ENCODE peak calls at places on chromosome 22, in seven cellular contexts. M, Z, I, F, Q, B and U are unnamed samples.

GRCh38 chr22:23718371-23719165 is 27.8 kb downstream of the RGL4 start:
- DNase-seq in I (peak; percentile 41), M (no peak), Q (no peak), Z (no peak), F (no peak), B (no peak), U (no peak)

GRCh38 chr22:33811686-33812085 is 108.6 kb downstream of the LARGE1 start:
- DNase-seq in I (no peak), B (no peak), Q (no peak), Z (no peak), M (no peak), F (peak; percentile 62), U (no peak)

GRCh38 chr22:39214383-39215069 is 30.3 kb downstream of the PDGFB start:
- DNase-seq in I (peak; percentile 70), Q (no peak), B (no peak), F (peak; percentile 56), Z (peak; percentile 28), M (no peak), U (peak; percentile 78)

GRCh38 chr22:17258015-17258827 is 39.0 kb upstream of the ADA2 start:
- DNase-seq in Z (peak; percentile 60), Q (peak; percentile 37), I (no peak), B (peak; percentile 90), F (peak; percentile 37), M (peak; percentile 24), U (peak; percentile 85)

GRCh38 chr22:49299821-49300231 is 527.8 kb downstream of the BRD1 start:
- DNase-seq in Q (no peak), B (peak; percentile 26), M (no peak), F (no peak), I (no peak), Z (no peak), U (no peak)

GRCh38 chr22:31753005-31753633 is 700 bp upstream of the DEPDC5 start:
- DNase-seq in Z (peak; percentile 62), B (no peak), F (no peak), Q (peak; percentile 6), M (no peak), I (no peak), U (peak; percentile 83)

GRCh38 chr22:24588756-24589481 is 4.0 kb downstream of the LRRC75B start:
- DNase-seq in Z (no peak), Q (no peak), M (no peak), F (no peak), I (no peak), B (no peak), U (peak; percentile 21)

GRCh38 chr22:38830845-38831108 is 13.1 kb downstream of the NPTXR start:
- DNase-seq in F (no peak), I (no peak), B (no peak), Z (no peak), Q (no peak), M (no peak), U (no peak)

GRCh38 chr22:19958083-19959042 is 16.7 kb upstream of the TXNRD2 start:
- DNase-seq in M (no peak), Q (no peak), I (no peak), Z (peak; percentile 23), F (peak; percentile 38), B (no peak), U (no peak)

GRCh38 chr22:18991138-18991432 is 55.0 kb upstream of the PRODH start:
- DNase-seq in Q (no peak), Z (no peak), B (no peak), M (no peak), F (no peak), I (no peak), U (no peak)

GRCh38 chr22:32318361-32318760 is 39.3 kb upstream of the RFPL3 start:
- DNase-seq in I (no peak), M (no peak), F (no peak), Q (no peak), B (no peak), Z (no peak), U (no peak)

GRCh38 chr22:50730013-50730891 is 7.8 kb upstream of the ACR start:
- DNase-seq in Z (peak; percentile 43), M (no peak), Q (no peak), F (no peak), I (no peak), B (peak; percentile 1), U (peak; percentile 80)

GRCh38 chr22:36042240-36042639 is 13.6 kb upstream of the RBFOX2 start:
- DNase-seq in Z (no peak), F (no peak), M (no peak), I (no peak), Q (no peak), B (no peak), U (no peak)

GRCh38 chr22:23237201-23237798 is 57.0 kb downstream of the BCR start:
- DNase-seq in B (peak; percentile 90), Q (no peak), M (no peak), I (no peak), F (no peak), Z (no peak), U (peak; percentile 74)

GRCh38 chr22:20956258-20957117 is 10.6 kb upstream of the AIFM3 start:
- DNase-seq in F (peak; percentile 20), Q (no peak), I (peak; percentile 77), Z (no peak), M (no peak), B (no peak), U (peak; percentile 76)

GRCh38 chr22:27715078-27715477 is 86.5 kb downstream of the MN1 start:
- DNase-seq in Q (no peak), B (no peak), I (no peak), Z (no peak), M (no peak), F (no peak), U (no peak)

GRCh38 chr22:42608481-42609361 is 6.0 kb downstream of the POLDIP3 start:
- DNase-seq in F (peak; percentile 61), I (peak; percentile 39), Z (no peak), Q (no peak), B (no peak), M (no peak), U (no peak)

GRCh38 chr22:40400173-40400572 is 29.8 kb downstream of the SGSM3 start:
- DNase-seq in Q (peak; percentile 24), Z (peak; percentile 84), M (peak; percentile 44), F (no peak), I (no peak), B (no peak), U (no peak)

GRCh38 chr22:50031189-50032091 is 18.9 kb upstream of the IL17REL start:
- DNase-seq in F (no peak), I (no peak), Z (no peak), B (no peak), M (no peak), Q (no peak), U (peak; percentile 66)

GRCh38 chr22:39738746-39739145 is 154.8 kb downstream of the ENTHD1 start:
- DNase-seq in Q (no peak), M (no peak), B (no peak), F (peak; percentile 30), I (peak; percentile 45), Z (no peak), U (no peak)

GRCh38 chr22:29214232-29214631 is 8.5 kb downstream of the EMID1 start:
- DNase-seq in Q (no peak), M (no peak), F (no peak), Z (no peak), B (no peak), I (no peak), U (peak; percentile 65)

GRCh38 chr22:17607891-17608521 is 20.5 kb downstream of the ATP6V1E1 start:
- DNase-seq in M (no peak), B (no peak), Q (no peak), I (no peak), F (no peak), Z (no peak), U (no peak)

GRCh38 chr22:20084547-20085413 is 4.7 kb downstream of the DGCR8 start:
- DNase-seq in Z (peak; percentile 45), F (peak; percentile 5), B (no peak), I (peak; percentile 16), M (no peak), Q (peak; percentile 28), U (peak; percentile 95)

GRCh38 chr22:46062232-46062615 is 85.3 kb upstream of the WNT7B start:
- DNase-seq in F (no peak), B (no peak), Z (no peak), Q (no peak), I (peak; percentile 42), M (no peak), U (no peak)

GRCh38 chr22:41561335-41561734 is 525 bp downstream of the CSDC2 start:
- DNase-seq in B (no peak), M (no peak), Q (no peak), Z (no peak), I (no peak), F (no peak), U (peak; percentile 79)

GRCh38 chr22:44410396-44411056 is 87.5 kb downstream of the RTL6 start:
- DNase-seq in F (no peak), Z (peak; percentile 33), M (no peak), Q (no peak), B (peak; percentile 30), I (no peak), U (peak; percentile 54)

GRCh38 chr22:37211853-37212173 is 464 bp downstream of the SSTR3 start:
- DNase-seq in B (no peak), Q (no peak), M (no peak), Z (peak; percentile 29), I (no peak), F (no peak), U (no peak)

GRCh38 chr22:11628651-11629511 is 3899.1 kb upstream of the OR11H1 start:
- DNase-seq in F (no peak), Q (no peak), M (no peak), Z (no peak), B (no peak), I (no peak), U (peak; percentile 43)

GRCh38 chr22:45972091-45972867 is 4.7 kb downstream of the WNT7B start:
- DNase-seq in Z (no peak), B (no peak), F (no peak), Q (no peak), I (no peak), M (no peak), U (peak; percentile 83)

GRCh38 chr22:42269407-42270177 is 861 bp downstream of the TCF20 start:
- DNase-seq in I (peak; percentile 71), B (peak; percentile 34), Q (peak; percentile 62), M (peak; percentile 62), F (peak; percentile 27), Z (peak; percentile 77), U (peak; percentile 93)

GRCh38 chr22:45504703-45505341 is 2.1 kb downstream of the FBLN1 start:
- DNase-seq in F (peak; percentile 46), Z (no peak), M (no peak), Q (no peak), B (no peak), I (peak; percentile 39), U (peak; percentile 72)

GRCh38 chr22:28146401-28147304 is 227.6 kb upstream of the PITPNB start:
- DNase-seq in B (no peak), M (no peak), Q (no peak), I (no peak), F (no peak), Z (no peak), U (no peak)